ENCODE peak calls at places on chromosomes 6 and 20, in five cellular contexts. S is cardiac muscle cell, E is astrocyte, I is left ventricle myocardium inferior, N is heart right ventricle. Y is an unnamed sample.

GRCh38 chr6:106700581-106700980 is 71.2 kb downstream of the QRSL1 start:
- DNase-seq in S (no peak), E (no peak), I (no peak), N (no peak), Y (no peak)

GRCh38 chr20:36491901-36492617 is 49.3 kb upstream of the MYL9 start:
- DNase-seq in S (no peak), E (no peak), I (no peak), N (no peak), Y (no peak)

GRCh38 chr20:5923493-5923892 is 26.8 kb downstream of the TRMT6 start:
- DNase-seq in S (no peak), E (no peak), I (no peak), N (no peak), Y (no peak)

GRCh38 chr6:135161996-135162395 is 19.1 kb upstream of the MYB start:
- DNase-seq in S (no peak), E (no peak), I (no peak), N (no peak), Y (no peak)

GRCh38 chr6:127841811-127842210 is 59.0 kb downstream of the THEMIS start:
- DNase-seq in S (no peak), E (peak; percentile 52), I (no peak), N (no peak), Y (no peak)

GRCh38 chr6:40406175-40406574 is 181.0 kb downstream of the LRFN2 start:
- DNase-seq in S (no peak), E (no peak), I (no peak), N (no peak), Y (no peak)

GRCh38 chr6:37051138-37052026 is 45.9 kb downstream of the FGD2 start:
- DNase-seq in S (peak; percentile 86), E (peak; percentile 18), I (peak; percentile 92), N (peak; percentile 93), Y (peak; percentile 63)

GRCh38 chr6:28089054-28089453 is 8.7 kb downstream of the ZNF165 start:
- DNase-seq in S (no peak), E (no peak), I (no peak), N (no peak), Y (no peak)

GRCh38 chr20:11170565-11170964 is 496.8 kb upstream of the JAG1 start:
- DNase-seq in S (no peak), E (peak; percentile 35), I (no peak), N (no peak), Y (no peak)

GRCh38 chr20:49507741-49508434 is 25.4 kb upstream of the KCNB1 start:
- DNase-seq in S (no peak), E (no peak), I (no peak), N (no peak), Y (no peak)

GRCh38 chr6:11384531-11385309 is 152.3 kb upstream of the NEDD9 start:
- DNase-seq in S (no peak), E (peak; percentile 67), I (no peak), N (no peak), Y (no peak)

GRCh38 chr20:57439432-57439831 is 48.2 kb downstream of the RBM38 start:
- DNase-seq in S (no peak), E (no peak), I (peak; percentile 76), N (peak; percentile 79), Y (no peak)

GRCh38 chr6:157227202-157228166 is 95.8 kb downstream of the TMEM242 start:
- DNase-seq in S (no peak), E (no peak), I (no peak), N (no peak), Y (no peak)

GRCh38 chr6:167797079-167797870 is 29.4 kb upstream of the AFDN start:
- DNase-seq in S (no peak), E (no peak), I (no peak), N (no peak), Y (no peak)

GRCh38 chr20:55153321-55153720 is 677.9 kb downstream of the DOK5 start:
- DNase-seq in S (no peak), E (peak; percentile 73), I (no peak), N (no peak), Y (no peak)

GRCh38 chr20:46269372-46269771 is 38.9 kb downstream of the CDH22 start:
- DNase-seq in S (no peak), E (no peak), I (no peak), N (no peak), Y (no peak)

GRCh38 chr6:19279137-19279747 is 557.9 kb upstream of the ID4 start:
- DNase-seq in S (no peak), E (no peak), I (no peak), N (no peak), Y (no peak)

GRCh38 chr20:50110141-50111047 is 2.6 kb downstream of the UBE2V1 start:
- DNase-seq in S (no peak), E (peak; percentile 74), I (no peak), N (no peak), Y (no peak)

GRCh38 chr20:22385602-22386299 is 198.6 kb downstream of the FOXA2 start:
- DNase-seq in S (no peak), E (no peak), I (no peak), N (no peak), Y (no peak)

GRCh38 chr6:88008411-88008810 is 39.2 kb upstream of the SPACA1 start:
- DNase-seq in S (no peak), E (peak; percentile 4), I (no peak), N (no peak), Y (no peak)

GRCh38 chr6:7463785-7464184 is 74.2 kb downstream of the RIOK1 start:
- DNase-seq in S (peak; percentile 58), E (no peak), I (no peak), N (no peak), Y (no peak)

GRCh38 chr6:17656092-17656491 is 50.6 kb downstream of the NUP153 start:
- DNase-seq in S (peak; percentile 17), E (no peak), I (no peak), N (no peak), Y (no peak)

GRCh38 chr20:46199198-46199597 is 81.1 kb downstream of the CD40 start:
- DNase-seq in S (peak; percentile 35), E (no peak), I (no peak), N (no peak), Y (no peak)

GRCh38 chr6:119347466-119348307 is 1.9 kb downstream of the MAN1A1 start:
- DNase-seq in S (no peak), E (no peak), I (peak; percentile 21), N (peak; percentile 19), Y (no peak)

GRCh38 chr6:69584913-69585729 is 211.7 kb downstream of the LMBRD1 start:
- DNase-seq in S (peak; percentile 88), E (peak; percentile 14), I (no peak), N (no peak), Y (no peak)

GRCh38 chr6:34237722-34238506 is 1.2 kb downstream of the HMGA1 start:
- DNase-seq in S (peak; percentile 66), E (no peak), I (no peak), N (peak; percentile 45), Y (no peak)

DNA sequence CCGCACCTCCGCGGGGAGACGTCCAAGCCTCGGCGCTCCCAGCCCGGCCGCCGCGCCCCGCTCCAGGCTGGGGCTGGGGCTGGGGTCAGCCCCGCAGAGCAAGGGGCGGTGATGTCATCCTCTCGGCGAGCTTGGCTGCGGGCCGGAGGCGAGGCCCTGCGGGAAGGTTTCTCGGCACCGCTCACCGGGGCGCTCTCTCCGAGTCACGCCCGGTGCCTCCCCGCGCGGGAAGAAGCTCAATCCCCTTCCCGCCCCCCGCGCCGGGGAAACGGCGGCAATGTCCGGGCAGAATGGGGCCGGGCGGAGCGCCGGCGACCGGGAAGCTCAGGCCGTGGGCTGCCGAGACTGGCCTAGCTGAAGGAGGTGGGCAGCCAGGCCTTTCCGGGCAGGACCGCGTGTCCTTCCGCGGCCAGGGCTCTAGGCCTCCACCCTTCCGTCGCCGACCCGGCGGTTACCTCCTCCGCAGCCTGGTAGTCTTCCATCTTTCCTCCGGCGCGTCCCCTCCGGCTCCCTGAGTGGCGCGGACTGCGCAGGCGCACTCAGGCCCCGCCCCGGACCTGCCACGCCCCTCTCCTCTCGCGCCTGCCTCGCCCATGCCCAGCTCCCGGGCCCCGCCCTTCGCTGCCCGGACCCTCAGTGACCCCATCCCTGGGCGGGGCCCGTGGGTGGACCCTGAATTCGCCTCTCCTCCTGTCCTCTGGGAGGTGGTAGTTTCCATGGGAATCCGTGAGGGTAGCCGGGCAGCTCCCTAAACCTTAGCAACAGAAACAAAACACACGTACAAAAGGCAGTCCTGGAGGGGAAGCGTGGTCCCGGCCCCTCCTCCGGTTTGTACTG is at the start of gene DYNLT1:
- DNase-seq in S (peak; percentile 95), E (peak; percentile 76), I (peak; percentile 95), N (peak; percentile 96), Y (peak; percentile 71)
- TF ChIP-seq CTCF in S (no peak), E (no peak), I (no peak), N (no peak), Y (no peak)

GRCh38 chr20:17874271-17875105 is 94.1 kb downstream of the SNX5 start:
- DNase-seq in S (no peak), E (no peak), I (no peak), N (no peak), Y (no peak)
- H3K4me1 ChIP-seq in S (no peaks in the 10 kb centered on the region), E (peaks cover 18% of the 10 kb centered on the region), I (peaks cover 48% of the 10 kb centered on the region), N (peaks cover 33% of the 10 kb centered on the region), Y (peaks cover 37% of the 10 kb centered on the region)

DNA sequence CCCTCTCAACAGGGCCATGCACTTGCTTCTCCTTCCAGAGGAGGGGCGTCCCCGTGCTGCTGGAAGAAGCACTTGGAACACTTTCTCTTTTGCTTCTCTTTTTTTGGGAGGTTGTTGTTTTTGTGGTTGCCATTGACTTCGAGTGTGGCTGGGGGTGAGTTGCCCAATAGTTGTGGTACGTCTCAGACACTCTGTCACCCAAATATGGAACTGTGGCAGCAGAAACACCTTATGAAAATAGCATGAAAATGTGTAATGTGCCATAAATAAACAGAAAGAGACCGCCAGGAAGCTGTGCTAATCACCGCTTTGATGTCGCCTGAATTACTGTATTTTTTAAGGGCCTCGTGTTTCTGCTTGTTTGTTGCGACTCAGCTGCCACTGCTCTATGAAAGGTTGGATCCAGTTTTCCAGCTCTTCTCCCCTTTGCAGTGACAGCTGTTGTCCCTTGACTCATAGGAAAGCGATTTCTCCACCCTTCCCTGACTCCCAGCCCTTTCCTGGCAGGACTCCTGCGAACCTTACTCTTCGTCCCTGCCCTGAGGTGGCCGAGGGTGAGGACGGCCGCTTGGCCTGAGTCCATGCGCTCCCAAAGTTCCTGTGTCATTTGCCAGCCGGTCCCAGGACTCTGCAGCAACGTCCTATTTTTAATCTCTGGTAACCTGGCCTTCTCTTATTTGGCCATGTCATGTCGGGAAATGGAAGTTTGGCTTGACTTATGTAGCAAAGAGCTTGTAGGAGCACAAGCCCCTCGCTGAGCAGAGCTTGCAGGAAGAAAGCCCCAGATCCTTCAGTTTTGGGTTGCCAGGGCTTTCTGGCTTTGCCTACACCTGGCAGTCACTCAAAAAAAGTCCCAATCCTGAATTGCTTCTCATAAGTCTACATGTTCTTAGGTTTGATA is 694.6 kb downstream of the QKI start:
- DNase-seq in S (no peak), E (peak; percentile 73), I (peak; percentile 91), N (peak; percentile 87), Y (no peak)
- H3K4me3 ChIP-seq in S (no peak overlapping the region), E (peak overlapping the region; percentile 29), I (peak overlapping the region; percentile 48), N (peak overlapping the region; percentile 23), Y (peak overlapping the region; percentile 54)

GRCh38 chr6:24257282-24257681 is 100.6 kb downstream of the DCDC2 start:
- DNase-seq in S (no peak), E (no peak), I (no peak), N (no peak), Y (no peak)
- TF ChIP-seq CTCF in S (no peak), E (no peak), I (no peak), N (no peak), Y (no peak)

GRCh38 chr6:108755257-108756240 is 92.7 kb upstream of the ARMC2 start:
- DNase-seq in S (peak; percentile 32), E (peak; percentile 28), I (no peak), N (no peak), Y (peak; percentile 25)
- H3K4me1 ChIP-seq in S (peaks cover 16% of the 10 kb centered on the region), E (no peaks in the 10 kb centered on the region), I (peaks cover 41% of the 10 kb centered on the region), N (peaks cover 17% of the 10 kb centered on the region), Y (peaks cover 18% of the 10 kb centered on the region)